ENCODE peak calls at places on chromosome 10, in four cellular contexts. U, G, R and V are unnamed samples.

GRCh38 chr10:125840955-125841354 is 17.6 kb downstream of the BCCIP start:
- DNase-seq in U (no peak), G (no peak), R (no peak), V (no peak)

GRCh38 chr10:49278497-49278902 is 20.5 kb upstream of the C10orf71 start:
- DNase-seq in U (no peak), G (no peak), R (no peak), V (no peak)

GRCh38 chr10:98466916-98467505 is 20.3 kb upstream of the HPS1 start:
- DNase-seq in U (no peak), G (no peak), R (no peak), V (no peak)

GRCh38 chr10:93967756-93968155 is 26.0 kb upstream of the PLCE1 start:
- DNase-seq in U (no peak), G (no peak), R (no peak), V (no peak)

GRCh38 chr10:72449842-72450495 is 95.2 kb upstream of the DNAJB12 start:
- DNase-seq in U (no peak), G (no peak), R (no peak), V (no peak)

GRCh38 chr10:9305018-9305655 is 1250.6 kb downstream of the GATA3 start:
- DNase-seq in U (no peak), G (no peak), R (no peak), V (no peak)

GRCh38 chr10:118793545-118793944 is 38.8 kb upstream of the CACUL1 start:
- DNase-seq in U (no peak), G (no peak), R (no peak), V (no peak)

GRCh38 chr10:34492081-34492480 is 323.0 kb downstream of the PARD3 start:
- DNase-seq in U (no peak), G (no peak), R (no peak), V (no peak)

GRCh38 chr10:22333167-22333566 is 12.1 kb upstream of the SPAG6 start:
- DNase-seq in U (no peak), G (no peak), R (no peak), V (no peak)

GRCh38 chr10:49161411-49161997 is 26.7 kb downstream of the TMEM273 start:
- DNase-seq in U (peak), G (no peak), R (no peak), V (no peak)

GRCh38 chr10:10351451-10351850 is 666.2 kb upstream of the CELF2 start:
- DNase-seq in U (no peak), G (no peak), R (no peak), V (no peak)

GRCh38 chr10:6204341-6205191 is 1.8 kb downstream of the PFKFB3 start:
- DNase-seq in U (no peak), G (peak), R (no peak), V (no peak)

GRCh38 chr10:988667-989545 is 672 bp downstream of the GTPBP4 start:
- DNase-seq in U (no peak), G (no peak), R (no peak), V (no peak)

GRCh38 chr10:32386623-32387022 is 39.7 kb upstream of the EPC1 start:
- DNase-seq in U (no peak), G (no peak), R (no peak), V (no peak)

GRCh38 chr10:86688398-86688921 is 20.1 kb downstream of the LDB3 start:
- DNase-seq in U (no peak), G (peak), R (peak), V (peak)

GRCh38 chr10:85642421-85643170 is 724.0 kb downstream of the GRID1 start:
- DNase-seq in U (no peak), G (no peak), R (no peak), V (no peak)

GRCh38 chr10:15472431-15473400 is 101.6 kb upstream of the FAM171A1 start:
- DNase-seq in U (no peak), G (no peak), R (no peak), V (peak)